ENCODE peak calls at places on chromosome 1, in six cellular contexts. One of them, this sample, is unnamed.

GRCh38 chr1:206828765-206829164 is 36.7 kb upstream of the IL20 start:
- DNase-seq in adipocyte: no peak
- DNase-seq in lower lobe of right lung: no peak
- DNase-seq in adrenal gland: no peak
- DNase-seq in naive thymus-derived CD4-positive, alpha-beta T cell: no peak
- DNase-seq in astrocyte: no peak
- DNase-seq in this sample: peak; percentile 17

GRCh38 chr1:64624446-64624766 is 120.5 kb upstream of the RAVER2 start:
- DNase-seq in adipocyte: peak; percentile 33
- DNase-seq in lower lobe of right lung: no peak
- DNase-seq in adrenal gland: peak; percentile 21
- DNase-seq in naive thymus-derived CD4-positive, alpha-beta T cell: no peak
- DNase-seq in astrocyte: peak; percentile 85
- DNase-seq in this sample: peak; percentile 23

GRCh38 chr1:97013904-97014303 is 292.3 kb downstream of the PTBP2 start:
- DNase-seq in adipocyte: peak; percentile 69
- DNase-seq in lower lobe of right lung: no peak
- DNase-seq in adrenal gland: no peak
- DNase-seq in naive thymus-derived CD4-positive, alpha-beta T cell: no peak
- DNase-seq in astrocyte: peak; percentile 68
- DNase-seq in this sample: no peak

GRCh38 chr1:182229451-182229850 is 162.1 kb downstream of the GLUL start:
- DNase-seq in adipocyte: peak; percentile 58
- DNase-seq in lower lobe of right lung: no peak
- DNase-seq in adrenal gland: no peak
- DNase-seq in naive thymus-derived CD4-positive, alpha-beta T cell: no peak
- DNase-seq in astrocyte: no peak
- DNase-seq in this sample: no peak

GRCh38 chr1:58508629-58509028 is 37.9 kb downstream of the OMA1 start:
- DNase-seq in adipocyte: no peak
- DNase-seq in lower lobe of right lung: no peak
- DNase-seq in adrenal gland: no peak
- DNase-seq in naive thymus-derived CD4-positive, alpha-beta T cell: no peak
- DNase-seq in astrocyte: no peak
- DNase-seq in this sample: no peak

GRCh38 chr1:109923131-109923945 is 12.7 kb downstream of the CSF1 start:
- DNase-seq in adipocyte: no peak
- DNase-seq in lower lobe of right lung: no peak
- DNase-seq in adrenal gland: no peak
- DNase-seq in naive thymus-derived CD4-positive, alpha-beta T cell: no peak
- DNase-seq in astrocyte: no peak
- DNase-seq in this sample: peak; percentile 59

GRCh38 chr1:66533804-66534745 is at the start of gene SGIP1:
- DNase-seq in adipocyte: peak; percentile 85
- DNase-seq in lower lobe of right lung: peak; percentile 48
- DNase-seq in adrenal gland: no peak
- DNase-seq in naive thymus-derived CD4-positive, alpha-beta T cell: peak; percentile 22
- DNase-seq in astrocyte: peak; percentile 74
- DNase-seq in this sample: no peak

GRCh38 chr1:93571623-93572310 is 109.9 kb downstream of the BCAR3 start:
- DNase-seq in adipocyte: no peak
- DNase-seq in lower lobe of right lung: no peak
- DNase-seq in adrenal gland: no peak
- DNase-seq in naive thymus-derived CD4-positive, alpha-beta T cell: no peak
- DNase-seq in astrocyte: no peak
- DNase-seq in this sample: no peak

GRCh38 chr1:229310833-229311232 is 32.0 kb downstream of the CCSAP start:
- DNase-seq in adipocyte: no peak
- DNase-seq in lower lobe of right lung: no peak
- DNase-seq in adrenal gland: no peak
- DNase-seq in naive thymus-derived CD4-positive, alpha-beta T cell: no peak
- DNase-seq in astrocyte: peak; percentile 41
- DNase-seq in this sample: no peak

GRCh38 chr1:245258271-245258920 is 103.6 kb downstream of the KIF26B start:
- DNase-seq in adipocyte: peak; percentile 37
- DNase-seq in lower lobe of right lung: no peak
- DNase-seq in adrenal gland: no peak
- DNase-seq in naive thymus-derived CD4-positive, alpha-beta T cell: no peak
- DNase-seq in astrocyte: no peak
- DNase-seq in this sample: no peak

DNA sequence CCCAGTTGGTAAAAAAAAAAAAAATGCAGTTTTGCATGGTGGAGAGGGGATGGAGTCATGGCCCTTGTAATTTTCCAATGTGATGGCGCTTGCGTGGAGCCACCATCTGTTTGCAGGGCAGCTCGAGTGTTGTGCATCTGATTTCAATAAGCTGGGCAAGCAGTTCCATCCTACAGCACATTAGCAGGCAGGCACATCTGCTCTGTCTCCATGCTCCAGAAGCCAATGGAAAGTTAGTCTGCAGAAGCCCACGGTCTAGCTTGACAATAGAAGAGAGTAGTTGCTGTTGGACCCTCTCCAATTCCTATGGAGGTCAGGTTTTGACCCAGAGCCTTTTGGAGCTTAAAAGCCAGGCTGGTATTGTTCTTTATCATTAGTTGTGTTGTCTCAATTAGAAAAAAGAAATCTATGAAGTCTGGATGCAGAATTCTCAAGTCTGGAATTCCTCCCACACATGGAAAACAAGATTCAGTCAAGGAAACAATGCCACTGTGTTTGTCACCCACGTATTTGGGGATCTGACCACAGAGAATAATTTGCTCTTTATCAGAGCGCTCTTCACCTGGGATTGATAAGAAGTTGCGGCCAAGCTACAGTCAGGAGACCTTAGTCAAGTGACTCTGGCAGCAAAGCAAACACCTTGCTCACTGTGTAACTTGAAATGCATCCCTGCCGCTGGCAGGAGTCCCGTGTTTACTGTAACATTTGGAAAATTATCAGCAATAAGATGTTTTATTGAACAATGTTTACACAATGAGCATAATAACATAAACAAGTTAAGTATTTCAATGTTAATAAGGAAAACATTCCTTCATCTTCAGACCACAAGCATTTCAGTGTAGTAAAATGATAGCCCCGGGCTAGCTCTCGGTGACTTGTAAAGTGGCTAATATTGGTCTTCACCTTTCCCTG is 20.7 kb downstream of the NGF start:
- DNase-seq in adipocyte: no peak
- DNase-seq in lower lobe of right lung: no peak
- DNase-seq in adrenal gland: no peak
- DNase-seq in naive thymus-derived CD4-positive, alpha-beta T cell: no peak
- DNase-seq in astrocyte: no peak
- DNase-seq in this sample: no peak
- H3K4me3 ChIP-seq in adipocyte: no peak overlapping the region
- H3K4me3 ChIP-seq in lower lobe of right lung: no peak overlapping the region
- H3K4me3 ChIP-seq in adrenal gland: no peak overlapping the region
- H3K4me3 ChIP-seq in naive thymus-derived CD4-positive, alpha-beta T cell: no peak overlapping the region
- H3K4me3 ChIP-seq in astrocyte: no peak overlapping the region
- H3K4me3 ChIP-seq in this sample: no peak overlapping the region

GRCh38 chr1:247337961-247338360 is 6.3 kb upstream of the ZNF496 start:
- DNase-seq in adipocyte: no peak
- DNase-seq in lower lobe of right lung: no peak
- DNase-seq in adrenal gland: no peak
- DNase-seq in naive thymus-derived CD4-positive, alpha-beta T cell: no peak
- DNase-seq in astrocyte: no peak
- DNase-seq in this sample: no peak

GRCh38 chr1:247334378-247335133 is 2.9 kb upstream of the ZNF496 start:
- DNase-seq in adipocyte: no peak
- DNase-seq in lower lobe of right lung: no peak
- DNase-seq in adrenal gland: no peak
- DNase-seq in naive thymus-derived CD4-positive, alpha-beta T cell: no peak
- DNase-seq in astrocyte: no peak
- DNase-seq in this sample: no peak

GRCh38 chr1:247337250-247337746 is 5.6 kb upstream of the ZNF496 start:
- DNase-seq in adipocyte: no peak
- DNase-seq in lower lobe of right lung: no peak
- DNase-seq in adrenal gland: no peak
- DNase-seq in naive thymus-derived CD4-positive, alpha-beta T cell: no peak
- DNase-seq in astrocyte: no peak
- DNase-seq in this sample: no peak

GRCh38 chr1:247336390-247336789 is 4.7 kb upstream of the ZNF496 start:
- DNase-seq in adipocyte: no peak
- DNase-seq in lower lobe of right lung: no peak
- DNase-seq in adrenal gland: no peak
- DNase-seq in naive thymus-derived CD4-positive, alpha-beta T cell: no peak
- DNase-seq in astrocyte: no peak
- DNase-seq in this sample: no peak

GRCh38 chr1:247335871-247336270 is 4.2 kb upstream of the ZNF496 start:
- DNase-seq in adipocyte: no peak
- DNase-seq in lower lobe of right lung: no peak
- DNase-seq in adrenal gland: no peak
- DNase-seq in naive thymus-derived CD4-positive, alpha-beta T cell: no peak
- DNase-seq in astrocyte: no peak
- DNase-seq in this sample: no peak
- H3K4me3 ChIP-seq in adipocyte: no peak overlapping the region
- H3K4me3 ChIP-seq in lower lobe of right lung: no peak overlapping the region
- H3K4me3 ChIP-seq in adrenal gland: no peak overlapping the region
- H3K4me3 ChIP-seq in naive thymus-derived CD4-positive, alpha-beta T cell: no peak overlapping the region
- H3K4me3 ChIP-seq in astrocyte: no peak overlapping the region
- H3K4me3 ChIP-seq in this sample: no peak overlapping the region

GRCh38 chr1:26046313-26047031 is 554 bp upstream of the SLC30A2 start:
- DNase-seq in adipocyte: no peak
- DNase-seq in lower lobe of right lung: no peak
- DNase-seq in adrenal gland: no peak
- DNase-seq in naive thymus-derived CD4-positive, alpha-beta T cell: no peak
- DNase-seq in astrocyte: no peak
- DNase-seq in this sample: no peak
- H3K4me3 ChIP-seq in adipocyte: no peak overlapping the region
- H3K4me3 ChIP-seq in lower lobe of right lung: peak overlapping the region; percentile 19
- H3K4me3 ChIP-seq in adrenal gland: no peak overlapping the region
- H3K4me3 ChIP-seq in naive thymus-derived CD4-positive, alpha-beta T cell: no peak overlapping the region
- H3K4me3 ChIP-seq in astrocyte: no peak overlapping the region
- H3K4me3 ChIP-seq in this sample: no peak overlapping the region

DNA sequence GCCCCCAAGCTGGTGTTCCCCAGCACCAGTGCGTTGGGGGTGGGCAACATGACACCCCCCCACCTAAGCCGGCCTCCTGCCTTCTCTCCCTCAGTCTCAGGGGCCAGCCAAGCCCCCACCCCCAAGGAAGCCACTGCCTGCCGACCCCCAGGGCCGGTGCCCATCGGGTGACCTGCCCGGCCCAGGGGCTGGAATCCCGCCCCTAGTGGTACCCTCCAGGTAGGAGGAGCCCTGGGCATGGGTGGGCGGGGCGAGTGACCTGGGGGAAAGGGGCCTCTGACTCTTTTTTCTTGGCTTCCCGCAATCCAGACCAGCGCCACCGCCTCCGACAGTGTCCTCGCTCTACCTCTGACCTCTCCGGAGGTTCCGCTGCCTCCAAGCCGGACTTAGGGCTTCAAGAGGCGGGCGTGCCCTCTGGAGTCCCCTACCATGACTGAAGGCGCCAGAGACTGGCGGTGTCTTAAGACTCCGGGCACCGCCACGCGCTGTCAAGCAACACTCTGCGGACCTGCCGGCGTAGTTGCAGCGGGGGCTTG is 1.3 kb upstream of the EFNA4 start:
- DNase-seq in adipocyte: peak; percentile 37
- DNase-seq in lower lobe of right lung: no peak
- DNase-seq in adrenal gland: no peak
- DNase-seq in naive thymus-derived CD4-positive, alpha-beta T cell: no peak
- DNase-seq in astrocyte: no peak
- DNase-seq in this sample: no peak
- H3K4me3 ChIP-seq in adipocyte: no peak overlapping the region
- H3K4me3 ChIP-seq in lower lobe of right lung: peak overlapping the region; percentile 13
- H3K4me3 ChIP-seq in adrenal gland: no peak overlapping the region
- H3K4me3 ChIP-seq in naive thymus-derived CD4-positive, alpha-beta T cell: peak overlapping the region; percentile 76
- H3K4me3 ChIP-seq in astrocyte: no peak overlapping the region
- H3K4me3 ChIP-seq in this sample: peak overlapping the region; percentile 79

DNA sequence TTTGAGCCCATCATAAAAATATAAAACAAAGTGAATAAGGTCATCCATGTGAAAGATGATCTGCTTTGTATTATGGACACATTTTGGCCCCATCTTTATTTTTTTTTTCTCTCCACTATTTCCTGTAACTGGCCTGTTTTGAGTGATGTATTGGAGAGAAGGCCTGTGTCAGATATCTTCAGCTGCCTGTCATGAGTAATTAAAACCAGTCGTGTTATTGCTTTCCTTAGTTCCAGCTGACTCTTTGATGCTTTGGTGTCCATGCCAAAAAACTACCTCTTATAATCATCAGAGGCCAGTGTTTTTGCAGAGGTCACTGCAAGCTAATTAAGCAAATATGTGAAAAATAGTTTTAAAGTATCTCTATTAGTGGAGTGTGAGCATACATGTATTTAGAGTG is 29.7 kb downstream of the NTMT2 start:
- DNase-seq in adipocyte: no peak
- DNase-seq in lower lobe of right lung: no peak
- DNase-seq in adrenal gland: no peak
- DNase-seq in naive thymus-derived CD4-positive, alpha-beta T cell: no peak
- DNase-seq in astrocyte: no peak
- DNase-seq in this sample: no peak
- H3K4me3 ChIP-seq in adipocyte: no peak overlapping the region
- H3K4me3 ChIP-seq in lower lobe of right lung: no peak overlapping the region
- H3K4me3 ChIP-seq in adrenal gland: no peak overlapping the region
- H3K4me3 ChIP-seq in naive thymus-derived CD4-positive, alpha-beta T cell: no peak overlapping the region
- H3K4me3 ChIP-seq in astrocyte: no peak overlapping the region
- H3K4me3 ChIP-seq in this sample: no peak overlapping the region

GRCh38 chr1:19289244-19289643 is 674 bp upstream of the AKR7A3 start:
- DNase-seq in adipocyte: no peak
- DNase-seq in lower lobe of right lung: no peak
- DNase-seq in adrenal gland: no peak
- DNase-seq in naive thymus-derived CD4-positive, alpha-beta T cell: no peak
- DNase-seq in astrocyte: no peak
- DNase-seq in this sample: no peak
- H3K4me3 ChIP-seq in adipocyte: peak overlapping the region; percentile 77
- H3K4me3 ChIP-seq in lower lobe of right lung: peak overlapping the region; percentile 60
- H3K4me3 ChIP-seq in adrenal gland: peak overlapping the region; percentile 51
- H3K4me3 ChIP-seq in naive thymus-derived CD4-positive, alpha-beta T cell: peak overlapping the region; percentile 58
- H3K4me3 ChIP-seq in astrocyte: peak overlapping the region; percentile 57
- H3K4me3 ChIP-seq in this sample: no peak overlapping the region

GRCh38 chr1:39268112-39268581 is 63.7 kb downstream of the MACF1 start:
- DNase-seq in adipocyte: peak; percentile 93
- DNase-seq in lower lobe of right lung: no peak
- DNase-seq in adrenal gland: peak; percentile 72
- DNase-seq in naive thymus-derived CD4-positive, alpha-beta T cell: no peak
- DNase-seq in astrocyte: peak; percentile 88
- DNase-seq in this sample: no peak
- H3K4me3 ChIP-seq in adipocyte: peak overlapping the region; percentile 72
- H3K4me3 ChIP-seq in lower lobe of right lung: peak overlapping the region; percentile 34
- H3K4me3 ChIP-seq in adrenal gland: peak overlapping the region; percentile 41
- H3K4me3 ChIP-seq in naive thymus-derived CD4-positive, alpha-beta T cell: no peak overlapping the region
- H3K4me3 ChIP-seq in astrocyte: peak overlapping the region; percentile 37
- H3K4me3 ChIP-seq in this sample: no peak overlapping the region

This sample was measured in Jurkat, Clone E6-1.